ENCODE peak calls at places on chromosomes 3 and 15, in four cellular contexts. S is endodermal cell, U is thoracic aorta, T is foreskin fibroblast. M is an unnamed sample.

GRCh38 chr3:23923786-23924185 is 6.9 kb downstream of the RPL15 start:
- DNase-seq in S (no peak), U (no peak), T (peak; percentile 54), M (no peak)

GRCh38 chr3:10561942-10562565 is 56.7 kb upstream of the ATP2B2 start:
- DNase-seq in S (no peak), U (no peak), T (no peak), M (no peak)

GRCh38 chr3:140250945-140251344 is 316.0 kb downstream of the CLSTN2 start:
- DNase-seq in S (no peak), U (no peak), T (no peak), M (no peak)

GRCh38 chr3:186168976-186169375 is 60.1 kb upstream of the ETV5 start:
- DNase-seq in S (no peak), U (no peak), T (no peak), M (no peak)

GRCh38 chr3:12661926-12662592 is 1.9 kb downstream of the RAF1 start:
- DNase-seq in S (no peak), U (no peak), T (no peak), M (no peak)

GRCh38 chr3:143597774-143598652 is 250.3 kb downstream of the SLC9A9 start:
- DNase-seq in S (no peak), U (no peak), T (no peak), M (no peak)

GRCh38 chr3:11335056-11335608 is 62.9 kb downstream of the ATG7 start:
- DNase-seq in S (peak; percentile 48), U (no peak), T (peak; percentile 60), M (peak; percentile 28)

GRCh38 chr15:77874071-77874470 is 203.4 kb downstream of the TBC1D2B start:
- DNase-seq in S (no peak), U (no peak), T (no peak), M (no peak)

GRCh38 chr3:127409421-127410136 is 121.7 kb upstream of the PRR20G start:
- DNase-seq in S (peak; percentile 37), U (no peak), T (no peak), M (no peak)

GRCh38 chr15:96582473-96582872 is 252.0 kb downstream of the NR2F2 start:
- DNase-seq in S (no peak), U (no peak), T (no peak), M (no peak)

GRCh38 chr3:64176461-64176996 is 48.7 kb downstream of the PRICKLE2 start:
- DNase-seq in S (no peak), U (no peak), T (no peak), M (no peak)

GRCh38 chr15:70140543-70141375 is 43.0 kb upstream of the TLE3 start:
- DNase-seq in S (peak; percentile 83), U (no peak), T (no peak), M (no peak)

GRCh38 chr15:70142072-70142321 is 44.3 kb upstream of the TLE3 start:
- DNase-seq in S (no peak), U (no peak), T (no peak), M (no peak)

GRCh38 chr15:70141376-70142071 is 43.8 kb upstream of the TLE3 start:
- DNase-seq in S (no peak), U (no peak), T (no peak), M (no peak)

GRCh38 chr15:70137975-70138374 is 40.3 kb upstream of the TLE3 start:
- DNase-seq in S (no peak), U (no peak), T (no peak), M (no peak)

GRCh38 chr15:70140031-70140542 is 42.4 kb upstream of the TLE3 start:
- DNase-seq in S (no peak), U (no peak), T (no peak), M (no peak)
- H3K4me3 ChIP-seq in S (no peak overlapping the region), U (no peak overlapping the region), T (no peak overlapping the region), M (no peak overlapping the region)

GRCh38 chr15:45138814-45139765 is 9.3 kb downstream of the DUOX1 start:
- DNase-seq in S (no peak), U (no peak), T (no peak), M (no peak)

GRCh38 chr15:45134682-45135604 is 5.1 kb downstream of the DUOX1 start:
- DNase-seq in S (peak; percentile 83), U (no peak), T (no peak), M (no peak)

GRCh38 chr15:45137703-45138102 is 7.9 kb downstream of the DUOX1 start:
- DNase-seq in S (no peak), U (no peak), T (no peak), M (no peak)

GRCh38 chr15:45134046-45134445 is 4.3 kb downstream of the DUOX1 start:
- DNase-seq in S (no peak), U (no peak), T (no peak), M (no peak)

DNA sequence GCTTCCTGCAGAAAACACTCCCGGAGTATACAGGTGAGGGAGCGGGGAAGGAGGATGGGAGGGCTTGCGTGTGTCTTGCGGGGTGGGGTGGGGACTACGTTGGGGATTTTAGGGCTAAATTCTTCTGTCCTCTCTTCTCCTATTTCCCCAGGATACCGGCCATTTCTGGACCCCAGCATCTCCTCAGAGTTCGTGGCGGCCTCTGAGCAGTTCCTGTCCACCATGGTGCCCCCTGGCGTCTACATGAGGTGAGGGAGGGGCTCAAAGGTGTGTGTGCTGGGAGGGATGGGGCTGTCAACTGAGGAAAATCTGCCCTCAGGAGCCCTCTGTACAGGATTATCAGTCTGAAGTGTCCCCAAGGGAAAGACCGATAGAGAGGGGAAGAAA is 6.6 kb downstream of the DUOX1 start:
- DNase-seq in S (peak; percentile 81), U (no peak), T (no peak), M (no peak)
- TF ChIP-seq CTCF in S (peak; percentile 73), U (no peak), T (no peak), M (peak; percentile 56)

GRCh38 chr3:43034911-43035310 is 55.8 kb downstream of the GASK1A start:
- DNase-seq in S (peak; percentile 30), U (no peak), T (no peak), M (no peak)

GRCh38 chr3:43034200-43034599 is 55.1 kb downstream of the GASK1A start:
- DNase-seq in S (peak; percentile 29), U (no peak), T (no peak), M (no peak)

GRCh38 chr3:43036621-43037331 is 57.7 kb downstream of the GASK1A start:
- DNase-seq in S (peak; percentile 24), U (no peak), T (no peak), M (no peak)

GRCh38 chr3:43038010-43038409 is 58.9 kb downstream of the GASK1A start:
- DNase-seq in S (no peak), U (no peak), T (no peak), M (no peak)

DNA sequence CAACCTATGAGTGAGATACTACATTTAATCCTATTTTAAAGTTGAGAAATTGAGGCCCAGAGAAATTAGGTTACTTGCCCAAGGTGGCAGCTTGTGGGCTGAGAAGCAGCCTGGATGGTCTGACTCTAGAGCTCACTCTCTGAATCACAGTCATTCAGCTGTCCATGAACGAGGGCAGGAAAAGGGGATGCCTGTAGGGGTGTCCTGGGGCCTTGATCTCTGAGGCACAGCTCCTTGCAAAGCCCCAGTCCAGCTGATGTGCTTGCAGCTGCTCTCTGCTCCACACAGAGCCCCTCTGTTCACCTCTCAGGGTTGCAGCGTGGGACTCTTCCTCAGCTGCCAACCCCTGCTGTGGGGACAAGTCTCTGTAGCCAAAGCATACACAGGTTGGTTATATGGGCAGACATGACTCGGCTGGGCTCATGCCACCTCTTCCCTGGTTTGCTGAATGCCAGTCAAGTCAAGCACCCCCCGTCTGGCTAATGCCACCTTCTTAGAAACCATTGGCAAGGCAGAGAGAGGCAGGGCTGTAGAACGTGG is 56.8 kb downstream of the GASK1A start:
- DNase-seq in S (peak; percentile 35), U (no peak), T (no peak), M (no peak)
- H3K4me3 ChIP-seq in S (no peak overlapping the region), U (no peak overlapping the region), T (no peak overlapping the region), M (no peak overlapping the region)

DNA sequence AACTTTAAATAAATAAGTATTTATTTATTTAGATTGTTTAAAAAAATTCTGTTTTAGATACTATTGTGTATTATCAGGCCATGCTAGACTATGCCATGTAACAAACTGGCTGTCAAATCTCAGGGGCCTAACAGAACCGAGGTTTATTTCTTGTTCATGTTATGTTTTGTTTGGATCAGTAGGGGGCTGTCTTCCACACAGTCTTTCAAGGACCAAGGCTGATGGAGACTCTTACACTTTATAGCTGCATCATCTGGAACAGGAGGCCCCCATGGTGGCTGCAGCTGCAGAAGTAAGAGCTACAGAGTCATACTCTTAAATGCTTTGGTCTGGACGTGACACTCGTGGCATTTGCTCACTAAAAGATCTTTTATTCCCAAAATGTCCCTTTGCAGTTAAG is 33.0 kb upstream of the ARL14 start:
- DNase-seq in S (no peak), U (no peak), T (no peak), M (no peak)
- TF ChIP-seq CTCF in S (peak; percentile 65), U (no peak), T (peak; percentile 35), M (peak; percentile 36)

GRCh38 chr15:48925714-48926223 is 38.0 kb downstream of the SHC4 start:
- DNase-seq in S (no peak), U (no peak), T (peak; percentile 89), M (no peak)

GRCh38 chr15:48927181-48927580 is 36.5 kb downstream of the SHC4 start:
- DNase-seq in S (no peak), U (no peak), T (no peak), M (no peak)

GRCh38 chr15:48930735-48931134 is 33.0 kb downstream of the SHC4 start:
- DNase-seq in S (no peak), U (no peak), T (no peak), M (no peak)

GRCh38 chr15:48929611-48930170 is 34.0 kb downstream of the SHC4 start:
- DNase-seq in S (no peak), U (no peak), T (no peak), M (no peak)

DNA sequence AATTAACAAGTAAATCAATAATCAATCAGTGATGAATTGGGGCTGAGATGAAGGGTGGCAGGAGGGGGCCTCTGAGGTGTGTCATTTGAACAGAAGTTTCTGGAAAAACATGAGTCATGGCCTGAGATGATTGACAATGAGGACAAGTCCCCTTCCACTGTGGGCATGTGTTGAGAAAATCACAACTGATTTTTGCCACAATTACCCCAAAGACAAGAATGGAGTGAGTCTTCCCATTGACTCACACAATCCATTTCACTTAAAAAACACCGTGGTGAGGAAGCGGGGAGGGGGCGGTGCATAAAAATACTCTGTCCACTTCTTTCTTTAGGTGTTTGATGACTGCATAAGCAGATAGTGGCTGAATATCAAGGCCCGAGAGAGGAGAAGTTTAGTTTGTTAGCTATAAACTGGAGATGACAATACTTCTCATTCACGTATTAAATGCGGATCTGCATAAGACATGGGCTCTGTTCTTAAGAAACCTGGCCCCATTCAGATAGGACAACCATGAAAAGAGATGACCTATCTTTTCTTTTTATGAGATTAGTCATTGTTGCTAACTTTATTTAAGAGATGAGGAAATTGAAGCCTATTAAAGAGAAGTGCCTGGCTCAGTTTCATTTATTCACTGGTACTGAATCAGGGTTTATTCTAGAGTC is 34.7 kb downstream of the SHC4 start:
- DNase-seq in S (no peak), U (no peak), T (no peak), M (no peak)
- H3K4me3 ChIP-seq in S (no peak overlapping the region), U (no peak overlapping the region), T (no peak overlapping the region), M (no peak overlapping the region)

GRCh38 chr15:69762373-69763148 is 309.9 kb downstream of the RPLP1 start:
- DNase-seq in S (peak; percentile 79), U (no peak), T (no peak), M (no peak)
- TF ChIP-seq CTCF in S (peak; percentile 86), U (no peak), T (no peak), M (peak; percentile 45)

DNA sequence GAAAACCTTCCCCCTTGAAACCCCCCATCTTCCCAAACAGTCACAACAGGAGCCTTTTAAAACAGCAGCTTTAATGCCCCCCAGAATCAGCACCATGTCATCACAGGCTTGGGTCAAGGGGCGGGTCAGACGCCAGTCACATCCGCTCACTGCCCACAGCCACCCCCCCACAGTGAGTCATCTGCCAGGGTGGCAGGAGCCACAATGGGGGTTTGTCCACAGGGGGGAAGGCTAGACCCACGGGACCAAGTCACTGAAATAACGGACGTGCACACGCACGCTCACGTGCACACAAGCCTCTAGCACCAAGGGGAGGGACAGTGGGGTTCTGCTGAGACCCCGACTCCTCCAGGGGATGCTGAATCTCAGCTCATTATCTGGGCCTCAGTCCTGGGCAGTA is 441 bp upstream of the UCN2 start:
- DNase-seq in S (no peak), U (no peak), T (peak; percentile 88), M (no peak)
- H3K4me3 ChIP-seq in S (no peak overlapping the region), U (no peak overlapping the region), T (no peak overlapping the region), M (no peak overlapping the region)